ENCODE peak calls at places on chromosomes 7 and 10, in six cellular contexts. X is tibial artery, Y is occipital lobe, U is G401, V is A549, P is caudate nucleus. M is an unnamed sample.

GRCh38 chr7:111292026-111292430 is 201.1 kb downstream of the LRRN3 start:
- DNase-seq in X (no peak), U (peak; percentile 16), Y (no peak), P (no peak), V (no peak), M (no peak)

GRCh38 chr10:122140477-122140902 is 130.6 kb upstream of the BTBD16 start:
- DNase-seq in V (peak; percentile 82), P (no peak), Y (no peak), U (no peak), X (peak; percentile 83), M (no peak)

GRCh38 chr10:16505168-16505567 is 16.5 kb downstream of the C1QL3 start:
- DNase-seq in Y (no peak), V (no peak), P (no peak), U (no peak), X (no peak), M (no peak)

GRCh38 chr7:149780056-149780455 is 6.7 kb upstream of the ZNF467 start:
- DNase-seq in Y (no peak), V (no peak), U (no peak), X (no peak), P (no peak), M (no peak)

GRCh38 chr10:100740476-100741341 is 4.7 kb upstream of the PAX2 start:
- DNase-seq in Y (no peak), X (no peak), V (no peak), P (no peak), U (no peak), M (no peak)

GRCh38 chr10:114042895-114043531 is 653 bp upstream of the ADRB1 start:
- DNase-seq in U (no peak), V (peak; percentile 63), P (peak; percentile 82), X (no peak), Y (peak; percentile 77), M (peak; percentile 22)

GRCh38 chr10:78433722-78434535 is 400.3 kb downstream of the RPS24 start:
- DNase-seq in Y (no peak), U (peak; percentile 97), X (peak; percentile 62), P (no peak), V (no peak), M (no peak)

GRCh38 chr7:233456-234035 is 41.2 kb downstream of the FAM20C start:
- DNase-seq in U (no peak), P (no peak), X (no peak), Y (no peak), V (no peak), M (no peak)

GRCh38 chr10:73950569-73950968 is 39.6 kb downstream of the PLAU start:
- DNase-seq in Y (no peak), U (no peak), P (no peak), X (no peak), V (no peak), M (no peak)

GRCh38 chr10:125083576-125083920 is 76.8 kb downstream of the CTBP2 start:
- DNase-seq in X (peak; percentile 89), U (no peak), P (no peak), V (peak; percentile 77), Y (no peak), M (no peak)

GRCh38 chr7:99005776-99006175 is 127.4 kb downstream of the TRRAP start:
- DNase-seq in U (no peak), X (peak; percentile 65), Y (no peak), P (no peak), V (no peak), M (no peak)

GRCh38 chr10:70528726-70529362 is 50.3 kb downstream of the PALD1 start:
- DNase-seq in Y (no peak), X (no peak), V (peak; percentile 66), P (no peak), U (peak; percentile 66), M (no peak)

GRCh38 chr7:87151701-87152111 is 547 bp upstream of the DMTF1 start:
- DNase-seq in X (no peak), V (no peak), P (no peak), U (no peak), Y (no peak), M (no peak)

GRCh38 chr7:94656925-94657731 is 1.2 kb upstream of the SGCE start:
- DNase-seq in U (peak; percentile 62), Y (peak; percentile 16), X (no peak), P (peak; percentile 45), V (peak; percentile 48), M (peak; percentile 18)

GRCh38 chr10:48659790-48660189 is 24.9 kb upstream of the WDFY4 start:
- DNase-seq in Y (no peak), P (no peak), V (no peak), U (no peak), X (no peak), M (no peak)

GRCh38 chr10:126225672-126226007 is 162.6 kb downstream of the ADAM12 start:
- DNase-seq in X (no peak), Y (no peak), P (no peak), V (no peak), U (no peak), M (no peak)

GRCh38 chr10:114009281-114009996 is 34.2 kb upstream of the ADRB1 start:
- DNase-seq in X (no peak), U (no peak), P (no peak), Y (no peak), V (peak; percentile 7), M (no peak)

M was measured in hypothalamus.